ENCODE peak calls at places on chromosomes 2 and 18, in five cellular contexts. One of them, this sample, is unnamed.

GRCh38 chr2:216918088-216918680 is 58.3 kb upstream of the TNP1 start:
- DNase-seq in HCT116: peak
- DNase-seq in adrenal gland: peak
- DNase-seq in uterus: peak
- DNase-seq in suprapubic skin: peak
- DNase-seq in this sample: peak

GRCh38 chr2:42047488-42048317 is at the start of gene PKDCC:
- DNase-seq in uterus: peak
- DNase-seq in adrenal gland: peak
- DNase-seq in suprapubic skin: peak
- DNase-seq in HCT116: no peak
- DNase-seq in this sample: peak

GRCh38 chr2:174683392-174683759 is 80.9 kb downstream of the CHRNA1 start:
- DNase-seq in uterus: peak
- DNase-seq in suprapubic skin: no peak
- DNase-seq in adrenal gland: no peak
- DNase-seq in HCT116: no peak
- DNase-seq in this sample: no peak

GRCh38 chr2:65103013-65103720 is 26.7 kb downstream of the RAB1A start:
- DNase-seq in adrenal gland: peak
- DNase-seq in suprapubic skin: no peak
- DNase-seq in HCT116: no peak
- DNase-seq in uterus: no peak
- DNase-seq in this sample: no peak

GRCh38 chr2:218717262-218717661 is 6.6 kb downstream of the TTLL4 start:
- DNase-seq in uterus: no peak
- DNase-seq in HCT116: no peak
- DNase-seq in adrenal gland: peak
- DNase-seq in suprapubic skin: no peak
- DNase-seq in this sample: no peak

GRCh38 chr2:83017366-83018090 is 1441.6 kb downstream of the SUCLG1 start:
- DNase-seq in HCT116: no peak
- DNase-seq in uterus: no peak
- DNase-seq in suprapubic skin: no peak
- DNase-seq in adrenal gland: no peak
- DNase-seq in this sample: no peak

GRCh38 chr2:158457092-158457825 is 507 bp downstream of the PKP4 start:
- DNase-seq in HCT116: no peak
- DNase-seq in suprapubic skin: peak
- DNase-seq in uterus: peak
- DNase-seq in adrenal gland: peak
- DNase-seq in this sample: peak

GRCh38 chr18:50301074-50301473 is 13.6 kb upstream of the CXXC1 start:
- DNase-seq in suprapubic skin: no peak
- DNase-seq in uterus: no peak
- DNase-seq in adrenal gland: no peak
- DNase-seq in HCT116: no peak
- DNase-seq in this sample: no peak

GRCh38 chr18:80247403-80247916 is at the start of gene PARD6G:
- DNase-seq in adrenal gland: peak
- DNase-seq in uterus: peak
- DNase-seq in HCT116: peak
- DNase-seq in suprapubic skin: peak
- DNase-seq in this sample: peak
- TF ChIP-seq CTCF in adrenal gland: no peak
- TF ChIP-seq CTCF in uterus: peak
- TF ChIP-seq CTCF in HCT116: no peak
- TF ChIP-seq CTCF in suprapubic skin: peak
- TF ChIP-seq CTCF in this sample: no peak

DNA sequence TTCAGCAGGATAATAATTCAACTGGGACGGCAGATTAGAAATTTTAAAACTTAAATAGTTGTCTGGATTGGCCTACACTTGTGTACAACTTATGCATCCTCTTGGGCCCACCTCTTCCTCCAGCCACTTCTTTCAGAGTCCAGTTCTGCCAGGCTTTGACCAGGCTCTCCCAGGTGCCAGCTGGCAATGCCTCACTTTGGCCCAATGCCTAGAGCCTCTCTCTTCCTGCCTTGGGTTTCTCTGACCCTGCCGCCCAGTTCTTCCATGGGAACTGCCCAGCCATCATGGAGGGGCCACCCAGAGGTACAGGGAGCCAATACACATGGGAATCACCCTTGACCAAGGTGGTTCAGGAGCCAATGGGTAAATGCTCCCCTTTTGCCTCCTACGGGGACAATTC is 135.5 kb downstream of the IRS1 start:
- DNase-seq in HCT116: no peak
- DNase-seq in adrenal gland: peak
- DNase-seq in uterus: no peak
- DNase-seq in suprapubic skin: no peak
- DNase-seq in this sample: no peak
- TF ChIP-seq POLR2A in HCT116: no peak
- TF ChIP-seq POLR2A in adrenal gland: no peak
- TF ChIP-seq POLR2A in uterus: no peak
- TF ChIP-seq POLR2A in suprapubic skin: no peak
- TF ChIP-seq POLR2A in this sample: no peak

DNA sequence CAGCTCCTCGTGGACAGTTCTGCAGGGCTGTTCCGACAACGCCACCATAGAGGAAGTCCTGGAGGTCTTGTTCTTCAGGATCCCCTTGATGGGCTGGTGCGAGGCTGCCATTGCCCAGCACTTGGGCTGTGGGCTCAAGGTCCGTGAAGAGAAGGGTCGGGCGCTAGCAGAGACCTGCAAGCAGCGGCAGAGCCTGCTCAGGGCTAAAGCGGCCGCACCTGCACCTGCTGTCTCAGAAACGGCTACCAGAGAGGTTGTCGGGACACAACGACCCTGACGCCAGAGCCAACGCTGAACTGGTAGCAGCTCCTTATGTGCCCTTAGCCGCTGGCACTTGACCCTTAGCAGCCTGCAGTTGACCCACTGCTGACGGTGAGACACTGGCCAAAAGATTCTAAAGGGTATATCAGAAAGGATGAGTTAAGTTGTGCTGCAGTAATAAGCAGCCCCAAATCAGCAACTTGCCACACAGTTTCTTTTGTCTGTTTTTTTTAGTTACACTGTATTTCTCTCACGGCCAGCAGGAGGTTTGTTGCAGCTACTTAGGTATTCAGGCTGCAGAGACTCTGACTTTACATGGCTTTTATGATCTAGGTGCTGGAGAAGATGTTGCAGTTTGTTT is 55.5 kb upstream of the ST6GAL2 start:
- DNase-seq in HCT116: no peak
- DNase-seq in adrenal gland: no peak
- DNase-seq in suprapubic skin: no peak
- DNase-seq in uterus: no peak
- DNase-seq in this sample: no peak
- TF ChIP-seq CTCF in HCT116: no peak
- TF ChIP-seq CTCF in adrenal gland: no peak
- TF ChIP-seq CTCF in suprapubic skin: no peak
- TF ChIP-seq CTCF in uterus: no peak
- TF ChIP-seq CTCF in this sample: no peak

GRCh38 chr2:234391625-234392024 is 105.3 kb downstream of the ARL4C start:
- DNase-seq in adrenal gland: no peak
- DNase-seq in HCT116: no peak
- DNase-seq in uterus: no peak
- DNase-seq in suprapubic skin: no peak
- DNase-seq in this sample: no peak
- TF ChIP-seq POLR2A in adrenal gland: no peak
- TF ChIP-seq POLR2A in HCT116: no peak
- TF ChIP-seq POLR2A in uterus: no peak
- TF ChIP-seq POLR2A in suprapubic skin: no peak
- TF ChIP-seq POLR2A in this sample: no peak

GRCh38 chr2:20382965-20383800 is 32.5 kb upstream of the PUM2 start:
- DNase-seq in suprapubic skin: no peak
- DNase-seq in uterus: no peak
- DNase-seq in adrenal gland: no peak
- DNase-seq in HCT116: no peak
- DNase-seq in this sample: no peak
- TF ChIP-seq CTCF in suprapubic skin: no peak
- TF ChIP-seq CTCF in uterus: no peak
- TF ChIP-seq CTCF in adrenal gland: no peak
- TF ChIP-seq CTCF in HCT116: no peak
- TF ChIP-seq CTCF in this sample: no peak

GRCh38 chr18:77112161-77112801 is 20.3 kb downstream of the MBP start:
- DNase-seq in suprapubic skin: peak
- DNase-seq in uterus: no peak
- DNase-seq in HCT116: no peak
- DNase-seq in adrenal gland: no peak
- DNase-seq in this sample: no peak
- TF ChIP-seq POLR2A in suprapubic skin: no peak
- TF ChIP-seq POLR2A in uterus: no peak
- TF ChIP-seq POLR2A in HCT116: no peak
- TF ChIP-seq POLR2A in adrenal gland: no peak
- TF ChIP-seq POLR2A in this sample: no peak

GRCh38 chr2:143686585-143687164 is 557.5 kb downstream of the ARHGAP15 start:
- DNase-seq in uterus: no peak
- DNase-seq in HCT116: peak
- DNase-seq in suprapubic skin: no peak
- DNase-seq in adrenal gland: no peak
- DNase-seq in this sample: no peak
- TF ChIP-seq CTCF in uterus: peak
- TF ChIP-seq CTCF in HCT116: peak
- TF ChIP-seq CTCF in suprapubic skin: peak
- TF ChIP-seq CTCF in adrenal gland: peak
- TF ChIP-seq CTCF in this sample: no peak

This sample was measured in lower leg skin.